ENCODE peak calls at places on chromosomes 1 and 21, in four cellular contexts. C is activated CD8-positive, alpha-beta T cell treated with anti-CD3 and anti-CD28 coated beads for 36 hours; U is MCF 10A; M is pancreas. N is an unnamed sample.
A peak's percentile ranks its signal among the peaks of the same experiment; 100 is the strongest.

GRCh38 chr1:6108937-6109636 is 63.4 kb downstream of the KCNAB2 start:
- DNase-seq in C (peak; percentile 69), U (peak; percentile 68), M (no peak), N (peak; percentile 74)

GRCh38 chr1:197577580-197577979 is 197.7 kb downstream of the DENND1B start:
- DNase-seq in C (no peak), U (no peak), M (no peak), N (no peak)

GRCh38 chr1:112358798-112359408 is 37.1 kb upstream of the CTTNBP2NL start:
- DNase-seq in C (peak; percentile 54), U (peak; percentile 64), M (peak; percentile 50), N (peak; percentile 57)

GRCh38 chr21:39843916-39844315 is 23.3 kb upstream of the PCP4 start:
- DNase-seq in C (no peak), U (no peak), M (no peak), N (no peak)

GRCh38 chr1:82161651-82162238 is 361.0 kb downstream of the ADGRL2 start:
- DNase-seq in C (no peak), U (no peak), M (no peak), N (peak; percentile 12)

GRCh38 chr1:38608202-38608864 is 251.2 kb downstream of the RRAGC start:
- DNase-seq in C (peak; percentile 58), U (peak; percentile 17), M (no peak), N (peak; percentile 65)

GRCh38 chr1:65425697-65426096 is 5.2 kb downstream of the LEPR start:
- DNase-seq in C (no peak), U (peak; percentile 97), M (no peak), N (no peak)

GRCh38 chr21:30209571-30209970 is 6.3 kb downstream of the CLDN8 start:
- DNase-seq in C (no peak), U (peak; percentile 33), M (no peak), N (no peak)

GRCh38 chr1:11466416-11466815 is 12.5 kb upstream of the DISP3 start:
- DNase-seq in C (no peak), U (no peak), M (no peak), N (no peak)

GRCh38 chr1:71787699-71788098 is 494.6 kb downstream of the NEGR1 start:
- DNase-seq in C (no peak), U (no peak), M (no peak), N (no peak)

GRCh38 chr1:164443836-164444235 is 115.1 kb upstream of the PBX1 start:
- DNase-seq in C (no peak), U (no peak), M (no peak), N (no peak)

GRCh38 chr1:240092301-240093119 is 827 bp downstream of the FMN2 start:
- DNase-seq in C (no peak), U (peak; percentile 31), M (no peak), N (no peak)

GRCh38 chr1:218302155-218302554 is 17.1 kb downstream of the RRP15 start:
- DNase-seq in C (no peak), U (no peak), M (no peak), N (no peak)

GRCh38 chr1:27142464-27142863 is 12.5 kb downstream of the SLC9A1 start:
- DNase-seq in C (peak; percentile 69), U (peak; percentile 86), M (no peak), N (no peak)

GRCh38 chr1:77175230-77175844 is 43.9 kb downstream of the PIGK start:
- DNase-seq in C (peak; percentile 29), U (peak; percentile 43), M (no peak), N (no peak)

GRCh38 chr1:150875197-150876110 is 945 bp downstream of the ARNT start:
- DNase-seq in C (no peak), U (peak; percentile 35), M (peak; percentile 29), N (no peak)

GRCh38 chr21:33651965-33652680 is 9.8 kb downstream of the ITSN1 start:
- DNase-seq in C (no peak), U (no peak), M (no peak), N (no peak)

GRCh38 chr1:116433283-116434257 is 60.5 kb downstream of the ATP1A1 start:
- DNase-seq in C (no peak), U (no peak), M (peak; percentile 55), N (no peak)

GRCh38 chr1:87963566-87963965 is 634.9 kb downstream of the LMO4 start:
- DNase-seq in C (no peak), U (peak; percentile 42), M (no peak), N (no peak)

GRCh38 chr1:58244872-58245271 is 301.7 kb downstream of the OMA1 start:
- DNase-seq in C (no peak), U (no peak), M (no peak), N (no peak)

GRCh38 chr1:229781453-229781852 is 155.4 kb downstream of the URB2 start:
- DNase-seq in C (no peak), U (peak; percentile 35), M (peak; percentile 77), N (no peak)

GRCh38 chr1:89908993-89909436 is 85.9 kb upstream of the ZNF326 start:
- DNase-seq in C (no peak), U (peak; percentile 66), M (no peak), N (no peak)

GRCh38 chr1:29640428-29640785 is 404.1 kb downstream of the PTPRU start:
- DNase-seq in C (no peak), U (no peak), M (no peak), N (no peak)

GRCh38 chr1:198118136-198118535 is 38.7 kb upstream of the NEK7 start:
- DNase-seq in C (no peak), U (peak; percentile 51), M (peak; percentile 27), N (no peak)

GRCh38 chr1:204361341-204361771 is 1.6 kb upstream of the PLEKHA6 start:
- DNase-seq in C (no peak), U (no peak), M (no peak), N (no peak)

GRCh38 chr21:41868062-41868710 is 11.0 kb downstream of the PRDM15 start:
- DNase-seq in C (no peak), U (no peak), M (no peak), N (peak; percentile 63)

GRCh38 chr1:10657080-10657847 is 139.2 kb downstream of the CASZ1 start:
- DNase-seq in C (no peak), U (no peak), M (no peak), N (no peak)

GRCh38 chr1:147600119-147601111 is 59.1 kb downstream of the BCL9 start:
- DNase-seq in C (peak; percentile 64), U (peak; percentile 43), M (no peak), N (no peak)

GRCh38 chr21:42220138-42220701 is 1.3 kb downstream of the ABCG1 start:
- DNase-seq in C (peak; percentile 84), U (peak; percentile 67), M (peak; percentile 69), N (peak; percentile 63)

GRCh38 chr1:38055965-38056364 is 9.4 kb upstream of the POU3F1 start:
- DNase-seq in C (no peak), U (no peak), M (no peak), N (no peak)

GRCh38 chr1:9201421-9202239 is 32.9 kb upstream of the H6PD start:
- DNase-seq in C (peak; percentile 24), U (peak; percentile 47), M (no peak), N (no peak)

GRCh38 chr1:9197186-9198099 is 37.1 kb upstream of the H6PD start:
- DNase-seq in C (no peak), U (no peak), M (no peak), N (no peak)

GRCh38 chr1:9200441-9200840 is 34.1 kb upstream of the H6PD start:
- DNase-seq in C (no peak), U (peak; percentile 58), M (no peak), N (no peak)

GRCh38 chr1:9196129-9197040 is 38.2 kb upstream of the H6PD start:
- DNase-seq in C (peak; percentile 79), U (peak; percentile 76), M (peak; percentile 59), N (peak; percentile 74)

GRCh38 chr1:9198538-9199361 is 35.8 kb upstream of the H6PD start:
- DNase-seq in C (peak; percentile 56), U (no peak), M (no peak), N (no peak)
- TF ChIP-seq CTCF in C (no peak), U (no peak), M (no peak), N (no peak)

GRCh38 chr1:154346276-154346914 is 21.1 kb downstream of the ATP8B2 start:
- DNase-seq in C (no peak), U (no peak), M (no peak), N (no peak)

GRCh38 chr1:154350383-154350782 is 25.1 kb downstream of the ATP8B2 start:
- DNase-seq in C (no peak), U (no peak), M (no peak), N (no peak)

GRCh38 chr1:154349121-154349520 is 23.8 kb downstream of the ATP8B2 start:
- DNase-seq in C (no peak), U (no peak), M (no peak), N (no peak)

GRCh38 chr1:154347961-154348360 is 22.6 kb downstream of the ATP8B2 start:
- DNase-seq in C (no peak), U (no peak), M (no peak), N (no peak)

GRCh38 chr1:154348429-154349076 is 23.2 kb downstream of the ATP8B2 start:
- DNase-seq in C (no peak), U (no peak), M (no peak), N (no peak)
- TF ChIP-seq CTCF in C (no peak), U (no peak), M (no peak), N (no peak)

DNA sequence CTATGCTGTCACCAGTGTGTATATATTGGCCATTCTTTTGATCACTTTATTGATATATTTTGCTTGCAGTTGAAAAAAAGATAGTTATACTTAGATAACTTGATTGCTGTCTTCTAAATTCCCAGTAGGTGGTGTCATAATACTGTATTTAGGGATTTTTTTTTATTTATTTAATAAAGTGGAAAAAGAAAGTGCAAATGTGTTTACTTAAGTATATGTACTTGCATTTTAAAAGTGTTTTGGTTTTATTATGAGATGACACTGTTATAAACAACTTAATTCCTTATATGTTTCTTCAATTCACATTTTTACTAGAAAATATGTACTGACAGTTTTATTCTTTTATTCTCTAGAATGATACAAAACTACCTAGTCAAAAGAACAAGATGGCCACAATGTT is 164.8 kb downstream of the USP25 start:
- DNase-seq in C (no peak), U (no peak), M (no peak), N (no peak)
- TF ChIP-seq CTCF in C (no peak), U (peak; percentile 31), M (no peak), N (no peak)

DNA sequence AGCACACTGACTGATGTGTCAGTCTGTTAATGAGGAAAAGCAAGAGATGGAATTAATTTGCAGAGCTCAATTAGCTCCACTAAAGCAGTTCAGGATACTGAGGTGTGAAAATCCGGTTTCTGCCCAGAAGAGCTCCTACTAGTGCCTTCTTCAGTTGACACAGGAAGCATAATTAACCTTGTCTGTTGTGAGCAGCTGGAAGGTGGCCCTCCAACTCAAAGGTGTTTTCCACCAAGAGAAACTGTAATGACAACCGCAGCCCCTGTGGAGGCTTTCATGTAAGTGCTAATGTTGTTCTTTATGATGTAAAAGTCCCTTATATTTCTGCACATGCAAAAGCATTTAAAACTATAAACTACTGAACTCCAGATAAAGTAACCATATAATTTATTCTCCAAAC is 44.2 kb downstream of the PCNX2 start:
- DNase-seq in C (no peak), U (no peak), M (no peak), N (no peak)
- TF ChIP-seq CTCF in C (no peak), U (no peak), M (no peak), N (no peak)

DNA sequence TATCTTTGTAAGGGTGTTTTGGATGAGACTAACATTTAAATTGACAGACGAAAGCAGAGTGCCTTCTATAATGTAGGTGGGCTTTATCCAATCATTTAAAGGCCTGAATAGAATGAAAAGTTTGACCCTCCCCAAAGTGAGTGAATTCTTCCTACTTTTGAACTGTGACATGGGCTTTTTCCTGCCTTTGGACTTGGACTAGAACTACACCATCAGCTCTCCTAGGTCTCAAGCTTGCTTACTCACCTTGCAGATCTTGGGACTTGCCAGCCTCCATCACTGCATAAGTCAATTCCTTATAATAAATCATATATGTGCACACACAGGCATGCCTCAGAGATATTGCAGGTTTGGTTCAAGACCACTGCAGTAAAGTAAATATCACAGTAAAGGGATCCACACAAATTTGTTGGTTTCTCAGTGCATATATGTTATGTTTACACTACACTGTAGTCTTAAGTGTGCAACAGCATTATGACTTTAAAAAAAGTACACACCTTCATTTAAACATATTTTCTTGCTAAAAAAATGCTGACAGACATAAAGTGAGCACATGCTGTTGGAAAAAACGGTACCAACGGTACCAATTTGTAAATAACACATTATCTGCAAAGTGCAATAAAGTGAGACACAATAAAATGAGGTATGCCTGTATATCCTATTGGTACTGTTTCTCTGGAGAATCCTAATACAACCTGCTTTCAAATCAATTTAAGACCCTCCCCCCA is 51.6 kb upstream of the ATF3 start:
- DNase-seq in C (no peak), U (no peak), M (no peak), N (no peak)
- TF ChIP-seq CTCF in C (no peak), U (no peak), M (no peak), N (no peak)